ENCODE peak calls at places on chromosomes 6 and 20, in seven cellular contexts. J, Z, L, D, C, O and I are unnamed samples.
A peak's percentile ranks its signal among the peaks of the same experiment; 100 is the strongest.

GRCh38 chr6:154127638-154128037 is 88.6 kb downstream of the OPRM1 start:
- DNase-seq in O (no peak), J (no peak), Z (no peak), L (no peak), D (no peak), C (no peak), I (no peak)

GRCh38 chr6:15630202-15630601 is 32.6 kb downstream of the DTNBP1 start:
- DNase-seq in O (no peak), J (no peak), C (no peak), L (no peak), D (no peak), Z (no peak), I (no peak)

GRCh38 chr20:59039233-59039632 is 3.4 kb downstream of the PRELID3B start:
- DNase-seq in C (no peak), J (no peak), O (no peak), Z (no peak), L (no peak), D (no peak), I (no peak)

GRCh38 chr20:956330-956951 is 40.3 kb upstream of the ANGPT4 start:
- DNase-seq in C (peak; percentile 15), Z (peak; percentile 54), O (peak; percentile 83), D (peak; percentile 81), L (peak; percentile 76), J (peak; percentile 77), I (peak; percentile 77)

GRCh38 chr6:89818977-89819335 is 638 bp downstream of the MDN1 start:
- DNase-seq in J (peak; percentile 21), D (no peak), Z (no peak), L (no peak), O (peak; percentile 43), C (no peak), I (no peak)

GRCh38 chr20:14470231-14470894 is 133.0 kb upstream of the FLRT3 start:
- DNase-seq in D (no peak), J (peak; percentile 58), O (no peak), C (no peak), Z (no peak), L (no peak), I (no peak)

GRCh38 chr6:168319279-168320051 is at the start of gene DACT2:
- DNase-seq in O (peak; percentile 33), J (no peak), L (no peak), Z (no peak), C (no peak), D (no peak), I (no peak)

GRCh38 chr20:53978497-53978896 is 91.9 kb downstream of the BCAS1 start:
- DNase-seq in D (no peak), L (no peak), Z (no peak), O (no peak), J (no peak), C (no peak), I (no peak)

GRCh38 chr6:129567374-129567773 is 142.6 kb downstream of the ARHGAP18 start:
- DNase-seq in Z (no peak), L (no peak), J (peak; percentile 11), C (no peak), O (peak; percentile 26), D (no peak), I (peak; percentile 54)

GRCh38 chr6:144497650-144498049 is 212.5 kb downstream of the UTRN start:
- DNase-seq in D (no peak), L (no peak), C (no peak), J (no peak), O (no peak), Z (no peak), I (no peak)

GRCh38 chr20:17949899-17950298 is 18.7 kb downstream of the SNX5 start:
- DNase-seq in O (no peak), L (no peak), J (no peak), D (no peak), Z (no peak), C (no peak), I (no peak)

GRCh38 chr6:149054559-149055194 is 262.8 kb upstream of the TAB2 start:
- DNase-seq in L (no peak), D (no peak), Z (no peak), O (no peak), C (no peak), J (peak; percentile 22), I (no peak)

GRCh38 chr6:24831771-24832718 is 33.3 kb upstream of the ARMH2 start:
- DNase-seq in L (no peak), D (no peak), O (no peak), C (no peak), Z (no peak), J (no peak), I (no peak)

GRCh38 chr6:137728386-137729349 is 138.4 kb upstream of the TNFAIP3 start:
- DNase-seq in J (peak; percentile 25), C (no peak), Z (peak; percentile 36), D (no peak), O (no peak), L (no peak), I (no peak)
- H3K4me3 ChIP-seq in J (no peak overlapping the region), C (no peak overlapping the region), Z (no peak overlapping the region), D (no peak overlapping the region), O (no peak overlapping the region), L (no peak overlapping the region), I (no peak overlapping the region)

GRCh38 chr6:68975064-68975463 is 340.0 kb downstream of the ADGRB3 start:
- DNase-seq in J (peak; percentile 17), O (peak; percentile 60), Z (peak; percentile 27), L (no peak), D (no peak), C (no peak), I (peak; percentile 42)
- TF ChIP-seq CTCF in J (peak; percentile 26), O (no peak), Z (no peak), L (no peak), D (no peak), C (no peak), I (peak; percentile 53)

GRCh38 chr20:46544576-46544975 is 5.9 kb downstream of the OCSTAMP start:
- DNase-seq in C (no peak), O (no peak), Z (no peak), L (no peak), D (no peak), J (no peak), I (no peak)
- H3K27ac ChIP-seq in C (no peak overlapping the region), O (no peak overlapping the region), Z (no peak overlapping the region), L (no peak overlapping the region), D (no peak overlapping the region), J (no peak overlapping the region), I (no peak overlapping the region)

DNA sequence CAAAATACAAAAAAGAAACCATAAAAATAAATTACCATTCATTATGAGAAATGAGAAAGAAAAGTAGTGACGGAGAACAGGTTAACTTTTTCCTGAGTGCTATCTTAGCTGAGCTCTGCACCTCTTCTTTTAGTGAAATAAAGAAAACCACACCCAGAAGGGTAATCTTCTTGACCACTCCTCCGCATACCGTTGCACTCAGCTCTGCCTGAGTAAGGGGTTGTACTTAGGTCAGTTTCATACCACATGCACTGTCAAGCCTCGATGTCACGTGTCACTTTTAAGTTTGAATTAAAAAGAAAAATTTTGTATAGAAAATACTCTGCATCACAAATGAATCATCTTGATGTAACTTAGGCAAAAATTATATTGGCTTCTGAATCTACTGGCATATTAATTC is 2.8 kb downstream of the EZR start:
- DNase-seq in D (no peak), Z (no peak), C (no peak), L (no peak), J (peak; percentile 63), O (peak; percentile 40), I (no peak)
- H3K4me3 ChIP-seq in D (peak overlapping the region; percentile 82), Z (peak overlapping the region; percentile 70), C (peak overlapping the region; percentile 86), L (peak overlapping the region; percentile 100), J (peak overlapping the region; percentile 90), O (peak overlapping the region; percentile 100), I (no peak overlapping the region)

GRCh38 chr6:5036309-5036708 is 32.5 kb upstream of the RPP40 start:
- DNase-seq in Z (no peak), J (peak; percentile 67), O (peak; percentile 67), L (no peak), D (no peak), C (no peak), I (peak; percentile 92)
- TF ChIP-seq CTCF in Z (no peak), J (no peak), O (no peak), L (no peak), D (no peak), C (no peak), I (peak; percentile 46)

GRCh38 chr20:19735446-19735845 is 22.6 kb upstream of the RIN2 start:
- DNase-seq in Z (peak; percentile 77), O (no peak), J (peak; percentile 86), C (peak; percentile 47), L (peak; percentile 92), D (no peak), I (no peak)
- H3K27ac ChIP-seq in Z (peak overlapping the region; percentile 65), O (peak overlapping the region; percentile 47), J (peak overlapping the region; percentile 84), C (peak overlapping the region; percentile 62), L (peak overlapping the region; percentile 37), D (peak overlapping the region; percentile 33), I (no peak overlapping the region)

DNA sequence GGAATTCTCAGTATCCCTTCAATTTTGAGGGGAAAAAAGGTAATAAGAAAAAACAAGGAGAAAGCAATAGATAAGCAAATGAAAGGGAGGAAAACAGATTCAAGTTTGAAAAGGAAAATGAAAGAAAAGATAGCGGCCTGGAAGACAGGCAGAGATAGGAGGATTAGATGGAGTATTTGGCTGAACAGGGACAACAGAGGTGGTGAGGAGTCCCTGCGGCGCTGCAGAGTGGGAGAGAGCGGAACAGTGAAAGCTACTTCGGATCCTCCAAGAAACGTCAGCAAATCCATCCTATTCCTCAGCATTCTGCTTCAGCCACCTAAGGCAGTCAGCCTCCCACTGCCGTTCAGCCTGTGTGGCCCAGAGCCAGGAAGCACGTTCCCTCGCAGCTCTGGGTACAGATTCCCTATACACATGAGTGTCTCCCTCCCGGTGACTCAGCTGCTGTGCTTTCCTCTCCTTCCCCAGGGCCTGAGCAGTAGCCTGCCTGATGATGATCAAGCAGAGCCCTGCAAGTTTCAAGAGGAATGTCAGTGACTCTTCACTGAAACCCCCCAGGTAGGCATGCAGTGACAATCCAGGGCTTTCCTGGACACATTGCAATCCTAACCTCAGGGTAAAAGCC is 43.4 kb upstream of the CDYL start:
- DNase-seq in L (no peak), D (no peak), Z (peak; percentile 31), O (peak; percentile 61), J (peak; percentile 82), C (no peak), I (no peak)
- H3K4me3 ChIP-seq in L (no peak overlapping the region), D (peak overlapping the region; percentile 16), Z (no peak overlapping the region), O (no peak overlapping the region), J (peak overlapping the region; percentile 4), C (peak overlapping the region; percentile 38), I (no peak overlapping the region)